ENCODE peak calls at places on chromosome 3, in six cellular contexts. C, P, R, J, G and O are unnamed samples.

GRCh38 chr3:123330441-123330991 is 118.4 kb downstream of the ADCY5 start:
- DNase-seq in C (no peak), P (no peak), R (peak; percentile 18), J (peak; percentile 30), G (peak; percentile 21), O (no peak)

GRCh38 chr3:99503350-99503749 is 135.0 kb upstream of the COL8A1 start:
- DNase-seq in C (peak; percentile 20), P (no peak), R (no peak), J (peak; percentile 58), G (no peak), O (peak; percentile 57)

GRCh38 chr3:157127831-157128767 is 31.8 kb downstream of the CCNL1 start:
- DNase-seq in C (no peak), P (no peak), R (no peak), J (peak; percentile 89), G (peak; percentile 38), O (peak; percentile 93)

GRCh38 chr3:153050978-153051377 is 111.0 kb upstream of the RAP2B start:
- DNase-seq in C (no peak), P (no peak), R (no peak), J (no peak), G (no peak), O (no peak)

GRCh38 chr3:128709506-128710210 is 16.3 kb upstream of the RAB7A start:
- DNase-seq in C (no peak), P (no peak), R (no peak), J (no peak), G (no peak), O (no peak)

GRCh38 chr3:50268703-50269451 is at the start of gene SEMA3B:
- DNase-seq in C (peak; percentile 88), P (no peak), R (peak; percentile 89), J (no peak), G (no peak), O (no peak)

GRCh38 chr3:87203807-87204206 is 23.3 kb upstream of the CHMP2B start:
- DNase-seq in C (no peak), P (no peak), R (no peak), J (no peak), G (no peak), O (no peak)

GRCh38 chr3:134885877-134886621 is 91.0 kb downstream of the EPHB1 start:
- DNase-seq in C (no peak), P (no peak), R (no peak), J (no peak), G (no peak), O (no peak)

GRCh38 chr3:128878556-128879124 is 780 bp upstream of the ACAD9 start:
- DNase-seq in C (peak; percentile 38), P (peak; percentile 26), R (peak; percentile 33), J (peak; percentile 68), G (peak; percentile 46), O (peak; percentile 78)

GRCh38 chr3:50912746-50913145 is 238.0 kb downstream of the DOCK3 start:
- DNase-seq in C (no peak), P (no peak), R (no peak), J (no peak), G (no peak), O (no peak)

GRCh38 chr3:68206524-68207117 is 552.2 kb upstream of the SUCLG2 start:
- DNase-seq in C (no peak), P (no peak), R (no peak), J (no peak), G (no peak), O (no peak)

GRCh38 chr3:10228248-10228950 is 19.9 kb upstream of the TATDN2 start:
- DNase-seq in C (no peak), P (no peak), R (no peak), J (peak; percentile 73), G (no peak), O (peak; percentile 50)

GRCh38 chr3:180594631-180595348 is 7.2 kb upstream of the TTC14 start:
- DNase-seq in C (no peak), P (no peak), R (no peak), J (peak; percentile 36), G (peak; percentile 36), O (peak; percentile 79)

GRCh38 chr3:60512506-60512905 is 738.7 kb downstream of the FHIT start:
- DNase-seq in C (no peak), P (no peak), R (no peak), J (no peak), G (no peak), O (no peak)

GRCh38 chr3:45923755-45924154 is 19.5 kb upstream of the CXCR6 start:
- DNase-seq in C (no peak), P (no peak), R (no peak), J (peak; percentile 9), G (no peak), O (peak; percentile 41)

DNA sequence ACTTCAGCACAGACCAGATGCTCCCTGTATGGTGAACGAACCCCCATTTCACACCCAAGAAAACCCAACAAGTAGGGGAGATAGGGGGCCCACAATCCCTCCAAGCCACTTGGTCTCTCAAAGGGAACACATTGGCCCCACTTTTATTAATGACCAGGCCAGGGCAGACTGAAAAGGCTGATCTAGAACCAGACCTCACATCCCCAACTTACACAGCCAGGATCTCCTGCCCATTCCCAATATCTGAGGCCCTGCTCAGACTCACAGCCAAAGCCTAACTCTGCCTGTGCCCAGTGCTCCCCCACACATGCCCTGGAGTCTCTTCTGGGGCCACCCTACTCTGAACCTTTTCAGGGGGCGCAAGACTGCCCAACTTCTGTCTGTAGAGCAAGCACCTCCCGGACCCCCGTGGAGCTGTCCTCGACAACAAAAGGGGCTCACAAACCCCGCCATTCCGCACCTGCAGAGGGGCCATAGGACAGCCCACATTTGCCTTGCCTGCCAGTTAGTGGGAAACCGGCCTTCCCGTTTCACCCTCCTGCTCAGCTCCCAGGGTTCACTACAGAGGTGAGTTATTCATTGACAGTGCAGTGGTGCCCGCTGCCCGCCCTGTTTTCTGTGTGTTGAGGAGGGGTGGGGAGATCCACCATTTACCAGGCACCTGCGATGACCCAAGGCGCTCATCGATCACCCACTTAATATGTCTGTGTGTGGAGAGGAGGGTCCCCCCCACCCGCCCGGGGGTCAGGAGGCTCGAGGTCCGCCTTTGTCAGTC is 1.6 kb downstream of the PLXNB1 start:
- DNase-seq in C (peak; percentile 84), P (peak; percentile 37), R (peak; percentile 80), J (no peak), G (no peak), O (no peak)
- H3K4me3 ChIP-seq in C (peak overlapping the region; percentile 73), P (peak overlapping the region; percentile 78), R (peak overlapping the region; percentile 63), J (peak overlapping the region; percentile 62), G (peak overlapping the region; percentile 62), O (peak overlapping the region; percentile 63)

DNA sequence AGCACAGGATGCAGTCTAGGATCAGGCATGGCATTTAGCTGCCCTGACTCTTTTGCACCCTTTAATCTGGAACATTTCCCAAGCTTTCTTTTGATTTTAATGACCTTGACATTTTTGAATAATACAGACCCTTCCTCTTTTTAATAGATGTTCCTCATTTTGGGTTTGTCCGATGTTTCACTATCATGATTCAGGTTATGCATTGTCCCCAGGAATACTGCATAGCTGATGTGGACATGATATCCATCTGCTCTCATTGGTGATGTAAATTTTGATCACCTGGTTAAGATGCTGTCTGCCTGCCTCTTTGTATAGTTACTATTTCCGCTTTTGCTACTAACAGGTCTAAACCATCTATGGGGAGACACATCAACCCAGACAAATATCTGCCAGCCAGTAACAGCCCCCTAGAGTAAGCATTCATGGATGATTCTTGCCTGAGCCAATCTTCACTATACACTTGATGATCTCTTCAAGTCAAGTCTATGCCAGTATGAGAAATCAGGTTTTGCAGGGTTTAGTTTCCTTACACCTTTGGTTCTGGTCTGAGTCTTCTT is 50.6 kb upstream of the ULK4 start:
- DNase-seq in C (no peak), P (no peak), R (no peak), J (no peak), G (no peak), O (no peak)
- H3K4me3 ChIP-seq in C (no peak overlapping the region), P (no peak overlapping the region), R (no peak overlapping the region), J (no peak overlapping the region), G (peak overlapping the region; percentile 66), O (peak overlapping the region; percentile 61)

GRCh38 chr3:48695113-48695753 is 9.5 kb upstream of the NCKIPSD start:
- DNase-seq in C (peak; percentile 54), P (peak; percentile 81), R (peak; percentile 56), J (peak; percentile 81), G (peak; percentile 57), O (peak; percentile 84)
- H3K4me3 ChIP-seq in C (no peak overlapping the region), P (peak overlapping the region; percentile 75), R (no peak overlapping the region), J (no peak overlapping the region), G (no peak overlapping the region), O (peak overlapping the region; percentile 45)

GRCh38 chr3:106811376-106811775 is 565.9 kb upstream of the CCDC54 start:
- DNase-seq in C (no peak), P (no peak), R (no peak), J (peak; percentile 66), G (peak; percentile 44), O (peak; percentile 84)
- H3K4me3 ChIP-seq in C (no peak overlapping the region), P (no peak overlapping the region), R (no peak overlapping the region), J (no peak overlapping the region), G (no peak overlapping the region), O (no peak overlapping the region)

GRCh38 chr3:171165986-171166385 is 139.5 kb upstream of the SLC2A2 start:
- DNase-seq in C (no peak), P (no peak), R (no peak), J (no peak), G (no peak), O (no peak)
- H3K4me3 ChIP-seq in C (no peak overlapping the region), P (no peak overlapping the region), R (no peak overlapping the region), J (no peak overlapping the region), G (no peak overlapping the region), O (no peak overlapping the region)

DNA sequence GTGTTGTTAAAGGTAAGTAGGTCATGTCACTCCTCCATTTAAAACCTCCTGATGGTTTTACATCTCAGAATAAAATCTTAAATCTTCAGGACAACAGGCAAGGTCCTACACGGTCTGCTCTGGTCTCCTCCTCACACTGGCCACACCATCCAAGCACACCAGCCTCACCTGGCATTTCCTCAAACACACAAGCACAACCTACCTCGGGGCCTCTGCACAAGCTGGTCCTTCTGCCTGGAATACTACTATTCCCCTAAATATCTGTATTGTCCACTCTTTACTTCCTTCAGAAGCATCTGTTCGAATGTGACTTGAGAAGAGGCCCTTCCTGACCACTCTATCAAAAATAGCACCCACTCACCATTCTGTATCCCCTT is 1.8 kb downstream of the GORASP1 start:
- DNase-seq in C (no peak), P (no peak), R (no peak), J (no peak), G (no peak), O (no peak)
- H3K4me3 ChIP-seq in C (no peak overlapping the region), P (peak overlapping the region; percentile 82), R (no peak overlapping the region), J (peak overlapping the region; percentile 95), G (no peak overlapping the region), O (no peak overlapping the region)